ENCODE peak calls at places on chromosomes 5 and 9, in ten cellular contexts. One of them, this sample, is unnamed.

GRCh38 chr9:89920901-89921300 is 316.1 kb downstream of the GADD45G start:
- DNase-seq in posterior cingulate gyrus: no peak
- DNase-seq in A549: no peak
- DNase-seq in NCI-H1092: no peak
- DNase-seq in WTC11: no peak
- DNase-seq in small intestine: no peak
- DNase-seq in NCI-H2171: no peak
- DNase-seq in stimulated activated naive B cell treated with anti-CD40 and anti-IgM and Interleukin-4, amounts not matched to agents 10 μg/mL and 1 μg/mL and 100 μg/mL, for 72 hours: no peak
- DNase-seq in NCI-H2081: no peak
- DNase-seq in CD8-positive, alpha-beta T cell: no peak
- DNase-seq in this sample: no peak

GRCh38 chr9:92294297-92294676 is 790 bp upstream of the IARS1 start:
- DNase-seq in stimulated activated naive B cell treated with anti-CD40 and anti-IgM and Interleukin-4, amounts not matched to agents 10 μg/mL and 1 μg/mL and 100 μg/mL, for 72 hours: peak
- DNase-seq in A549: no peak
- DNase-seq in small intestine: no peak
- DNase-seq in CD8-positive, alpha-beta T cell: no peak
- DNase-seq in WTC11: no peak
- DNase-seq in NCI-H2171: no peak
- DNase-seq in NCI-H2081: no peak
- DNase-seq in posterior cingulate gyrus: no peak
- DNase-seq in NCI-H1092: no peak
- DNase-seq in this sample: no peak

GRCh38 chr9:95105519-95106287 is 211.8 kb downstream of the FANCC start:
- DNase-seq in A549: no peak
- DNase-seq in small intestine: peak
- DNase-seq in NCI-H2081: no peak
- DNase-seq in stimulated activated naive B cell treated with anti-CD40 and anti-IgM and Interleukin-4, amounts not matched to agents 10 μg/mL and 1 μg/mL and 100 μg/mL, for 72 hours: no peak
- DNase-seq in WTC11: no peak
- DNase-seq in posterior cingulate gyrus: no peak
- DNase-seq in CD8-positive, alpha-beta T cell: no peak
- DNase-seq in NCI-H1092: no peak
- DNase-seq in NCI-H2171: no peak
- DNase-seq in this sample: no peak

GRCh38 chr9:134489621-134490380 is 151.8 kb upstream of the COL5A1 start:
- DNase-seq in NCI-H1092: no peak
- DNase-seq in posterior cingulate gyrus: no peak
- DNase-seq in WTC11: no peak
- DNase-seq in CD8-positive, alpha-beta T cell: no peak
- DNase-seq in stimulated activated naive B cell treated with anti-CD40 and anti-IgM and Interleukin-4, amounts not matched to agents 10 μg/mL and 1 μg/mL and 100 μg/mL, for 72 hours: no peak
- DNase-seq in small intestine: no peak
- DNase-seq in NCI-H2171: no peak
- DNase-seq in A549: no peak
- DNase-seq in NCI-H2081: no peak
- DNase-seq in this sample: no peak

GRCh38 chr5:178083942-178084341 is 29.4 kb upstream of the N4BP3 start:
- DNase-seq in A549: no peak
- DNase-seq in posterior cingulate gyrus: no peak
- DNase-seq in NCI-H2081: no peak
- DNase-seq in stimulated activated naive B cell treated with anti-CD40 and anti-IgM and Interleukin-4, amounts not matched to agents 10 μg/mL and 1 μg/mL and 100 μg/mL, for 72 hours: no peak
- DNase-seq in CD8-positive, alpha-beta T cell: no peak
- DNase-seq in NCI-H1092: no peak
- DNase-seq in NCI-H2171: no peak
- DNase-seq in WTC11: no peak
- DNase-seq in small intestine: no peak
- DNase-seq in this sample: no peak

GRCh38 chr9:124278054-124278540 is 20.3 kb downstream of the NEK6 start:
- DNase-seq in posterior cingulate gyrus: no peak
- DNase-seq in NCI-H2171: no peak
- DNase-seq in small intestine: no peak
- DNase-seq in A549: no peak
- DNase-seq in NCI-H2081: no peak
- DNase-seq in CD8-positive, alpha-beta T cell: no peak
- DNase-seq in WTC11: no peak
- DNase-seq in NCI-H1092: no peak
- DNase-seq in stimulated activated naive B cell treated with anti-CD40 and anti-IgM and Interleukin-4, amounts not matched to agents 10 μg/mL and 1 μg/mL and 100 μg/mL, for 72 hours: no peak
- DNase-seq in this sample: no peak

GRCh38 chr5:66863343-66864170 is 267.4 kb downstream of the MAST4 start:
- DNase-seq in stimulated activated naive B cell treated with anti-CD40 and anti-IgM and Interleukin-4, amounts not matched to agents 10 μg/mL and 1 μg/mL and 100 μg/mL, for 72 hours: no peak
- DNase-seq in small intestine: no peak
- DNase-seq in A549: no peak
- DNase-seq in posterior cingulate gyrus: no peak
- DNase-seq in NCI-H2081: no peak
- DNase-seq in WTC11: peak
- DNase-seq in CD8-positive, alpha-beta T cell: no peak
- DNase-seq in NCI-H1092: no peak
- DNase-seq in NCI-H2171: no peak
- DNase-seq in this sample: no peak

GRCh38 chr5:84718377-84718776 is 333.7 kb upstream of the EDIL3 start:
- DNase-seq in CD8-positive, alpha-beta T cell: no peak
- DNase-seq in NCI-H2171: no peak
- DNase-seq in WTC11: no peak
- DNase-seq in A549: no peak
- DNase-seq in NCI-H1092: no peak
- DNase-seq in NCI-H2081: no peak
- DNase-seq in small intestine: no peak
- DNase-seq in posterior cingulate gyrus: no peak
- DNase-seq in stimulated activated naive B cell treated with anti-CD40 and anti-IgM and Interleukin-4, amounts not matched to agents 10 μg/mL and 1 μg/mL and 100 μg/mL, for 72 hours: no peak
- DNase-seq in this sample: no peak

GRCh38 chr5:119949426-119949999 is 320.2 kb downstream of the FAM170A start:
- DNase-seq in CD8-positive, alpha-beta T cell: no peak
- DNase-seq in stimulated activated naive B cell treated with anti-CD40 and anti-IgM and Interleukin-4, amounts not matched to agents 10 μg/mL and 1 μg/mL and 100 μg/mL, for 72 hours: no peak
- DNase-seq in NCI-H1092: no peak
- DNase-seq in small intestine: no peak
- DNase-seq in NCI-H2171: no peak
- DNase-seq in NCI-H2081: no peak
- DNase-seq in WTC11: no peak
- DNase-seq in A549: no peak
- DNase-seq in posterior cingulate gyrus: no peak
- DNase-seq in this sample: no peak

GRCh38 chr5:132002701-132003100 is 8.8 kb downstream of the ACSL6 start:
- DNase-seq in A549: no peak
- DNase-seq in WTC11: no peak
- DNase-seq in stimulated activated naive B cell treated with anti-CD40 and anti-IgM and Interleukin-4, amounts not matched to agents 10 μg/mL and 1 μg/mL and 100 μg/mL, for 72 hours: no peak
- DNase-seq in CD8-positive, alpha-beta T cell: no peak
- DNase-seq in posterior cingulate gyrus: no peak
- DNase-seq in NCI-H2081: no peak
- DNase-seq in NCI-H2171: no peak
- DNase-seq in NCI-H1092: no peak
- DNase-seq in small intestine: no peak
- DNase-seq in this sample: no peak

GRCh38 chr9:137606005-137606601 is 617 bp downstream of the ARRDC1 start:
- DNase-seq in stimulated activated naive B cell treated with anti-CD40 and anti-IgM and Interleukin-4, amounts not matched to agents 10 μg/mL and 1 μg/mL and 100 μg/mL, for 72 hours: no peak
- DNase-seq in WTC11: peak
- DNase-seq in NCI-H2171: no peak
- DNase-seq in A549: no peak
- DNase-seq in NCI-H2081: peak
- DNase-seq in CD8-positive, alpha-beta T cell: no peak
- DNase-seq in small intestine: peak
- DNase-seq in NCI-H1092: no peak
- DNase-seq in posterior cingulate gyrus: no peak
- DNase-seq in this sample: no peak

GRCh38 chr5:143888912-143889311 is 77.0 kb downstream of the HMHB1 start:
- DNase-seq in NCI-H1092: no peak
- DNase-seq in NCI-H2171: no peak
- DNase-seq in CD8-positive, alpha-beta T cell: no peak
- DNase-seq in NCI-H2081: no peak
- DNase-seq in A549: no peak
- DNase-seq in stimulated activated naive B cell treated with anti-CD40 and anti-IgM and Interleukin-4, amounts not matched to agents 10 μg/mL and 1 μg/mL and 100 μg/mL, for 72 hours: no peak
- DNase-seq in small intestine: no peak
- DNase-seq in WTC11: no peak
- DNase-seq in posterior cingulate gyrus: no peak
- DNase-seq in this sample: no peak

GRCh38 chr5:53479656-53480473 is 564 bp upstream of the FST start:
- DNase-seq in NCI-H2081: no peak
- DNase-seq in posterior cingulate gyrus: no peak
- DNase-seq in NCI-H2171: peak
- DNase-seq in WTC11: peak
- DNase-seq in NCI-H1092: no peak
- DNase-seq in A549: peak
- DNase-seq in stimulated activated naive B cell treated with anti-CD40 and anti-IgM and Interleukin-4, amounts not matched to agents 10 μg/mL and 1 μg/mL and 100 μg/mL, for 72 hours: no peak
- DNase-seq in small intestine: no peak
- DNase-seq in CD8-positive, alpha-beta T cell: no peak
- DNase-seq in this sample: peak

GRCh38 chr5:77168187-77168883 is 42.1 kb upstream of the PDE8B start:
- DNase-seq in CD8-positive, alpha-beta T cell: no peak
- DNase-seq in posterior cingulate gyrus: peak
- DNase-seq in NCI-H2171: no peak
- DNase-seq in small intestine: no peak
- DNase-seq in NCI-H1092: peak
- DNase-seq in A549: peak
- DNase-seq in NCI-H2081: no peak
- DNase-seq in stimulated activated naive B cell treated with anti-CD40 and anti-IgM and Interleukin-4, amounts not matched to agents 10 μg/mL and 1 μg/mL and 100 μg/mL, for 72 hours: no peak
- DNase-seq in WTC11: no peak
- DNase-seq in this sample: peak

GRCh38 chr9:127133739-127134167 is 11.3 kb upstream of the ANGPTL2 start:
- DNase-seq in NCI-H2171: peak
- DNase-seq in A549: no peak
- DNase-seq in small intestine: no peak
- DNase-seq in NCI-H1092: no peak
- DNase-seq in stimulated activated naive B cell treated with anti-CD40 and anti-IgM and Interleukin-4, amounts not matched to agents 10 μg/mL and 1 μg/mL and 100 μg/mL, for 72 hours: no peak
- DNase-seq in NCI-H2081: no peak
- DNase-seq in posterior cingulate gyrus: peak
- DNase-seq in WTC11: no peak
- DNase-seq in CD8-positive, alpha-beta T cell: no peak
- DNase-seq in this sample: peak